ENCODE peak calls at places on chromosome 20, in six cellular contexts. F is cardiac muscle cell, N is BE2C, O is lower lobe of right lung, Z is H9, R is mucosa of descending colon. A is an unnamed sample. For H3K9me3, the result is how much of the 10 kb centered on the place peaks cover.

GRCh38 chr20:40584128-40584819 is 104.8 kb downstream of the MAFB start:
- DNase-seq in F (no peak), N (no peak), O (no peak), Z (no peak), R (peak), A (no peak)

GRCh38 chr20:34114809-34115208 is 2.8 kb upstream of the EIF2S2 start:
- DNase-seq in F (no peak), N (no peak), O (no peak), Z (no peak), R (no peak), A (no peak)

GRCh38 chr20:33348136-33348937 is 53.0 kb downstream of the CDK5RAP1 start:
- DNase-seq in F (no peak), N (no peak), O (no peak), Z (no peak), R (no peak), A (no peak)

GRCh38 chr20:44632103-44632752 is 19.3 kb downstream of the ADA start:
- DNase-seq in F (no peak), N (peak), O (no peak), Z (no peak), R (no peak), A (no peak)

GRCh38 chr20:1987826-1988225 is 6.0 kb downstream of the PDYN start:
- DNase-seq in F (no peak), N (no peak), O (no peak), Z (no peak), R (no peak), A (no peak)

GRCh38 chr20:57199656-57200405 is 66.6 kb downstream of the BMP7 start:
- DNase-seq in F (no peak), N (no peak), O (no peak), Z (no peak), R (no peak), A (no peak)

GRCh38 chr20:59518881-59519706 is 85.2 kb upstream of the PHACTR3 start:
- DNase-seq in F (peak), N (peak), O (no peak), Z (peak), R (peak), A (no peak)

GRCh38 chr20:50916257-50916656 is 15.0 kb downstream of the ADNP start:
- DNase-seq in F (peak), N (peak), O (no peak), Z (no peak), R (peak), A (no peak)

GRCh38 chr20:3404402-3404801 is 3.1 kb downstream of the DNAAF9 start:
- DNase-seq in F (no peak), N (no peak), O (no peak), Z (no peak), R (no peak), A (no peak)

GRCh38 chr20:41587956-41588355 is 30.2 kb downstream of the CHD6 start:
- DNase-seq in F (no peak), N (no peak), O (no peak), Z (no peak), R (no peak), A (peak)

GRCh38 chr20:41586784-41587183 is 31.4 kb downstream of the CHD6 start:
- DNase-seq in F (no peak), N (no peak), O (no peak), Z (no peak), R (no peak), A (no peak)

GRCh38 chr20:41594514-41595322 is 23.5 kb downstream of the CHD6 start:
- DNase-seq in F (no peak), N (no peak), O (no peak), Z (no peak), R (no peak), A (no peak)

GRCh38 chr20:41587523-41587922 is 30.7 kb downstream of the CHD6 start:
- DNase-seq in F (no peak), N (no peak), O (no peak), Z (no peak), R (no peak), A (no peak)

DNA sequence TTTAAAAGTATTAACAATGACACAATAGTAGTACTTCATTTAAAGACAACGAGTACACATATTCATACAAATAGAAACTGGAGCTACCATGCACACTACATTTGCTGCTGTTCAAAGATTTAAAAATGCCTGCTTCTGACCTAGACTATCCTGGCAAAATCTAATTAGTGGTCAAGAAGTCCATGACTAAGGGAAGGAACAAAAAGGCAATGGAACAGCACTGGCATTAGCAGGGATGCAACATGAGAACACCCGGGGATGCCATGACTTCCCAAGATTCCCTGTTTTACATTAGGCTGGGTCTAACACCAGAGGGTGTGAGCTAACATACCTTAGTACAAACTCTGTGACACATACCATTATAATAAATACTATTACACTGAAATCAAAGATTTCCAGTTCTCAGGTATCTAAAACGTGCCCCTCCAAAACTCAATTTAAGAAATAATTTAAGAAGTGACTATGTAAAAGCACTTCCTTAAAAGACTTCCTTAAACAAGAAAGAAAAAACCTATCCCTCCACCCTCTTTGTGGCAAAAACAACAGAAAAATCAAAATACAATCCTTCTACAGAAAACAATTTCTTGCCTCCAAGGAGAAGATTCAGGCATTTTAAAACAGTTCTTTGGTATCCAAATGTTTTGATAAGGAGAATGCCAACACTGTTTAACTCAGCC is 25.5 kb downstream of the CHD6 start:
- DNase-seq in F (no peak), N (no peak), O (no peak), Z (no peak), R (no peak), A (no peak)
- H3K9me3 ChIP-seq in F (under half), N (under half), O (under half), Z (under half), R (under half), A (under half)

DNA sequence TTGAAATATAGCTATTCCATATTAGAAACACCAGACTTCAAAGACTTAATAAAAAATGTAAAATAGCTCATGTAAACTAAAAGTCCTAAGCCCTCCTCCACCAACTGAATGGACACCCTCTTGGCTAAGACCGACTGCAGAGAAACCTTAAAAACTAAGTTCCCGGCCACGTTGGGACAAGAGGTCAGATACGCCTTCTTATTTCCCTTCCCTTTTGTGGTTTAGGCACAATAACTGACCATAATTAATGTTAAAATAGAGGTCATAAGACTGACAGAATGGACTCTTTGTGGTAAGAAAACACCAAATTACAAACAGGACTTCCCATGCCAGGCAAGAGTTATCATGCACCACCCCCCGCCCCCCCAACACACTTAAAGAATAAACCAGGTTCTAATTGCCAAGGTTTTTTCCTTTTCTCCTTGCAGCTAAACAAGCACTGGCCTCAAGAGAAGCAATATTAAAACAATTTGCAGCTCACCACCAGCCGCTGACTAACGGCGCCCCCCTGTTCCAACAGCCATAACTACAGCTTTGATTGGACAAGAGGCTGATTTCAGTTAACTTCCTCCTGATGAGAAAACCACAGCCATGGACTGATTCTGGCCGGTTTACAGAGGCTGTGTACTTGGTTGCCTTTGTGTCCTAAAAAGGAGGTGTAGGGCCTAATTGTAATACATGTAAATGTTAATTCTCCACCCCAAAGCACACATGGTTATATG is 10.7 kb upstream of the LAMP5 start:
- DNase-seq in F (peak), N (peak), O (peak), Z (peak), R (peak), A (no peak)
- TF ChIP-seq CTCF in F (no peak), N (peak), O (no peak), Z (peak), R (no peak), A (no peak)

GRCh38 chr20:23841693-23842092 is 15.2 kb upstream of the CST2 start:
- DNase-seq in F (no peak), N (no peak), O (no peak), Z (no peak), R (no peak), A (no peak)
- H3K9me3 ChIP-seq in F (under half), N (under half), O (under half), Z (under half), R (under half), A (under half)

DNA sequence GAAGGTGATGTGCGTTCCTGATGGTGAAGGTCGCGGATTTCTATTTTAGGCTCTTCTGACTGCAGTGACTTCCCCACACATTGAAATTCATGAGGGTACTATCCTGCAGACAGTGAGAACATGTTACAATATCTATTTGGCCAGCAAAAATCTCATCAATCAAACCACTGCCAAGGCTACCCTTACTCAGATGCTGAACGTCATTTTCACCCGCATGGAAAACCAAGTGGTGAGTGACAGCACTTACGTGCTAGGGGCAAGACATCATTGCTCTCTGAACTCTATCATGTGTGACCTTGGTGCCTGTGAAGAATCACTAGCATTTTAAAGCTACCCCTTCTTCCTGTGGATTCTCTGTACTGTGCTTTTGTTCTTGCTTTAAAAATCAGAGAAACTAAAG is 31.1 kb downstream of the ARFGEF2 start:
- DNase-seq in F (peak), N (no peak), O (no peak), Z (no peak), R (no peak), A (no peak)
- TF ChIP-seq CTCF in F (no peak), N (no peak), O (no peak), Z (no peak), R (no peak), A (no peak)

DNA sequence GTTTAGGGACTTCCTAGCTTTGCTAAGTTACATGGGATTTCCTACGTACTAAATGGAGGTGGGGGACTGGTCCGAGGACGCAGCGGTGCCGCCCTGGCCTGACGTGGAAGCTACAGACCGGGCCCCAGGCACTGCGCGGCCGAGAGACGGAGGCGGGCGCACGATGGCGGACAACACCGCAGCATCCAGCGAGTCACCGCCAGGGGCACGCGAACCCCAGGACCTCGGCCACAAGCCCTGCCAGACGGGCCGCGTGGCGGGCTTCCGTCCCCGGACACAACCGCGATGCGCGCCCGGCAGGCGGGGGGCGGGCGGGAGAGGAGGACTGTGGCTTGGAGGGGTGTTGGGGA is 1516.9 kb upstream of the DEFB115 start:
- DNase-seq in F (no peak), N (no peak), O (no peak), Z (no peak), R (no peak), A (no peak)
- H3K9me3 ChIP-seq in F (under half), N (under half), O (under half), Z (under half), R (half or more), A (under half)